ENCODE peak calls at places on chromosomes 2 and 18, in six cellular contexts. P is lung microvascular endothelial cell; M is activated CD8-positive, alpha-beta memory T cell treated with anti-CD3 and anti-CD28 coated beads for 24 hours; X is thoracic aorta; S is naive B cell; Q is HT1080. G is an unnamed sample.

GRCh38 chr2:112915300-112916144 is 4.6 kb downstream of the IL37 start:
- DNase-seq in P (no peak), M (peak), X (no peak), S (no peak), Q (no peak), G (no peak)

GRCh38 chr2:174350018-174350417 is 15.3 kb downstream of the SP9 start:
- DNase-seq in Q (peak), S (no peak), X (no peak), M (no peak), P (no peak), G (no peak)

GRCh38 chr2:169462896-169463695 is 16.2 kb upstream of the BBS5 start:
- DNase-seq in P (peak), X (no peak), M (no peak), S (no peak), Q (peak), G (peak)

GRCh38 chr2:196083601-196084000 is 15.0 kb upstream of the DNAH7 start:
- DNase-seq in M (no peak), P (no peak), X (no peak), Q (no peak), S (no peak), G (no peak)

GRCh38 chr18:75143851-75144250 is 65.1 kb downstream of the PTGR3 start:
- DNase-seq in M (no peak), Q (no peak), X (no peak), S (no peak), P (no peak), G (no peak)

GRCh38 chr2:69012310-69013122 is 463 bp upstream of the ANTXR1 start:
- DNase-seq in S (peak), Q (no peak), P (peak), X (no peak), M (peak), G (peak)

GRCh38 chr2:9990735-9991134 is 39.2 kb downstream of the GRHL1 start:
- DNase-seq in X (no peak), M (no peak), Q (no peak), S (no peak), P (peak), G (no peak)

GRCh38 chr2:105866439-105867170 is 121.9 kb downstream of the NCK2 start:
- DNase-seq in Q (peak), M (no peak), X (no peak), P (no peak), S (no peak), G (no peak)

GRCh38 chr2:28615691-28616090 is 119.8 kb downstream of the PLB1 start:
- DNase-seq in X (no peak), P (no peak), S (no peak), Q (no peak), M (no peak), G (no peak)

GRCh38 chr18:70044626-70045025 is 97.0 kb upstream of the CD226 start:
- DNase-seq in S (no peak), P (peak), Q (peak), M (no peak), X (no peak), G (no peak)

GRCh38 chr2:44275915-44276279 is 617 bp downstream of the SLC3A1 start:
- DNase-seq in M (no peak), Q (no peak), X (no peak), P (no peak), S (no peak), G (no peak)

GRCh38 chr2:201768918-201769317 is 11.8 kb downstream of the ALS2 start:
- DNase-seq in Q (no peak), S (no peak), P (no peak), M (no peak), X (no peak), G (no peak)

GRCh38 chr2:73993376-73993775 is 8.7 kb downstream of the TET3 start:
- DNase-seq in Q (peak), X (no peak), M (no peak), P (no peak), S (no peak), G (no peak)

GRCh38 chr2:115161531-115162453 is 719.4 kb downstream of the DPP10 start:
- DNase-seq in X (no peak), P (no peak), M (no peak), Q (no peak), S (no peak), G (peak)

GRCh38 chr18:39519741-39520140 is 1954.1 kb upstream of the CELF4 start:
- DNase-seq in M (no peak), S (no peak), P (no peak), X (no peak), Q (no peak), G (no peak)